ENCODE peak calls at places on chromosomes 6 and 20, in four cellular contexts. X, A, S and W are unnamed samples.

GRCh38 chr20:6700563-6701328 is 66.7 kb upstream of the BMP2 start:
- DNase-seq in S (no peak), X (no peak), A (no peak), W (no peak)

GRCh38 chr20:57260065-57260958 is 6.1 kb downstream of the BMP7 start:
- DNase-seq in S (no peak), X (no peak), A (no peak), W (no peak)

GRCh38 chr6:7424967-7425807 is 35.6 kb downstream of the RIOK1 start:
- DNase-seq in X (no peak), A (no peak), S (no peak), W (no peak)

GRCh38 chr6:159716247-159717086 is 10.8 kb upstream of the WTAP start:
- DNase-seq in X (no peak), A (no peak), S (no peak), W (peak)

GRCh38 chr20:64131406-64131805 is 24.0 kb upstream of the NPBWR2 start:
- DNase-seq in X (no peak), S (peak), A (peak), W (peak)

GRCh38 chr6:158660331-158660730 is 10.5 kb downstream of the SYTL3 start:
- DNase-seq in S (peak), A (peak), X (peak), W (no peak)

GRCh38 chr20:4261333-4262284 is 246.3 kb upstream of the RNF24 start:
- DNase-seq in S (no peak), X (no peak), A (no peak), W (no peak)

GRCh38 chr20:50115591-50116367 is 2.8 kb upstream of the UBE2V1 start:
- DNase-seq in A (peak), X (peak), S (peak), W (peak)

GRCh38 chr6:134669531-134669930 is 280.4 kb downstream of the ALDH8A1 start:
- DNase-seq in A (no peak), X (no peak), S (no peak), W (no peak)

GRCh38 chr6:57224769-57225515 is 2.8 kb upstream of the RAB23 start:
- DNase-seq in S (no peak), X (no peak), A (no peak), W (no peak)

GRCh38 chr6:79377047-79377446 is 142.6 kb upstream of the HMGN3 start:
- DNase-seq in S (peak), X (no peak), A (no peak), W (no peak)

GRCh38 chr20:1817577-1818211 is 77.5 kb upstream of the SIRPA start:
- DNase-seq in X (no peak), S (no peak), A (no peak), W (no peak)

GRCh38 chr6:131419698-131420097 is 153.3 kb upstream of the ARG1 start:
- DNase-seq in A (no peak), S (no peak), X (no peak), W (no peak)

GRCh38 chr6:133707456-133707855 is 181.5 kb upstream of the TCF21 start:
- DNase-seq in X (no peak), S (no peak), A (no peak), W (no peak)

GRCh38 chr6:7812623-7813022 is 86.7 kb downstream of the BMP6 start:
- DNase-seq in X (no peak), S (no peak), A (no peak), W (no peak)

GRCh38 chr6:84033523-84034451 is at the start of gene MRAP2:
- DNase-seq in A (peak), S (peak), X (peak), W (no peak)

GRCh38 chr6:135871878-135872277 is 20.4 kb downstream of the PDE7B start:
- DNase-seq in A (no peak), S (no peak), X (no peak), W (no peak)

GRCh38 chr6:44117397-44118128 is 9.7 kb downstream of the MRPL14 start:
- DNase-seq in X (no peak), S (no peak), A (no peak), W (no peak)

GRCh38 chr6:36216559-36216958 is 20.0 kb downstream of the BRPF3 start:
- DNase-seq in X (no peak), A (no peak), S (no peak), W (no peak)

GRCh38 chr6:138434915-138435314 is 30.9 kb downstream of the HEBP2 start:
- DNase-seq in A (no peak), S (no peak), X (no peak), W (no peak)

GRCh38 chr20:17611540-17612286 is 41.8 kb downstream of the DSTN start:
- DNase-seq in X (peak), S (no peak), A (peak), W (no peak)

GRCh38 chr6:22025468-22026159 is 271.2 kb downstream of the PRL start:
- DNase-seq in A (peak), X (peak), S (no peak), W (no peak)

GRCh38 chr20:62272200-62272599 is 30.6 kb upstream of the ADRM1 start:
- DNase-seq in A (no peak), X (no peak), S (no peak), W (no peak)

GRCh38 chr20:14612389-14612788 is 275.0 kb upstream of the FLRT3 start:
- DNase-seq in S (no peak), A (no peak), X (no peak), W (no peak)

GRCh38 chr20:21575167-21575566 is 61.3 kb upstream of the NKX2-2 start:
- DNase-seq in A (no peak), X (no peak), S (no peak), W (no peak)

GRCh38 chr20:17568972-17569471 is 853 bp upstream of the DSTN start:
- DNase-seq in S (peak), X (peak), A (peak), W (peak)

GRCh38 chr20:13788167-13788834 is 3.5 kb downstream of the NDUFAF5 start:
- DNase-seq in A (peak), S (peak), X (peak), W (peak)

GRCh38 chr6:119643866-119644265 is 294.3 kb upstream of the MAN1A1 start:
- DNase-seq in A (no peak), X (no peak), S (no peak), W (no peak)

GRCh38 chr6:150204705-150205472 is 62.0 kb downstream of the PPP1R14C start:
- DNase-seq in A (no peak), S (no peak), X (no peak), W (no peak)

GRCh38 chr6:33903579-33903978 is 99.8 kb upstream of the MLN start:
- DNase-seq in A (no peak), S (no peak), X (no peak), W (no peak)

GRCh38 chr6:72248621-72249020 is 362.3 kb downstream of the RIMS1 start:
- DNase-seq in S (no peak), X (no peak), A (no peak), W (no peak)

GRCh38 chr20:34037767-34038166 is 44.1 kb downstream of the RALY start:
- DNase-seq in S (no peak), X (no peak), A (no peak), W (no peak)

GRCh38 chr20:998431-998830 is 3.7 kb downstream of the RSPO4 start:
- DNase-seq in X (no peak), A (no peak), S (no peak), W (no peak)

GRCh38 chr6:94341173-94341572 is 921.8 kb upstream of the EPHA7 start:
- DNase-seq in S (no peak), A (no peak), X (no peak), W (no peak)

GRCh38 chr6:111129003-111129402 is 41.7 kb downstream of the SLC16A10 start:
- DNase-seq in X (no peak), A (no peak), S (no peak), W (no peak)

GRCh38 chr6:53771780-53772624 is 22.8 kb upstream of the LRRC1 start:
- DNase-seq in X (no peak), A (no peak), S (no peak), W (no peak)

GRCh38 chr20:35988910-35989463 is 20.6 kb downstream of the CNBD2 start:
- DNase-seq in X (no peak), S (no peak), A (no peak), W (no peak)